ENCODE peak calls at places on chromosome 2, in seven cellular contexts. J is neural crest cell; I is NCI-H345; L is nephron progenitor cell; F is activated naive CD4-positive, alpha-beta T cell; C is stromal cell of bone marrow; D is activated T-helper 1 cell treated with Interleukin-2 at 50 U/mL for 16 hours. K is an unnamed sample.

GRCh38 chr2:39107724-39108273 is 13.1 kb downstream of the SOS1 start:
- DNase-seq in J (no peak), I (peak; percentile 66), L (no peak), F (no peak), C (no peak), D (no peak), K (no peak)

GRCh38 chr2:199806179-199806578 is 44.8 kb downstream of the FTCDNL1 start:
- DNase-seq in J (no peak), I (no peak), L (no peak), F (no peak), C (no peak), D (no peak), K (no peak)

GRCh38 chr2:239968717-239969116 is 56.4 kb downstream of the NDUFA10 start:
- DNase-seq in J (no peak), I (no peak), L (no peak), F (no peak), C (no peak), D (no peak), K (no peak)

GRCh38 chr2:70381821-70382220 is 80.0 kb upstream of the FAM136A start:
- DNase-seq in J (no peak), I (no peak), L (no peak), F (no peak), C (no peak), D (no peak), K (no peak)

GRCh38 chr2:238875161-238875530 is 27.3 kb downstream of the TWIST2 start:
- DNase-seq in J (no peak), I (no peak), L (no peak), F (no peak), C (no peak), D (no peak), K (no peak)

GRCh38 chr2:119659601-119660342 is 19.2 kb upstream of the TMEM177 start:
- DNase-seq in J (peak; percentile 54), I (peak; percentile 37), L (peak; percentile 64), F (no peak), C (no peak), D (no peak), K (peak; percentile 12)

GRCh38 chr2:168237741-168238140 is 9.7 kb downstream of the STK39 start:
- DNase-seq in J (no peak), I (no peak), L (no peak), F (no peak), C (no peak), D (no peak), K (no peak)

GRCh38 chr2:241771286-241772062 is 5.1 kb upstream of the GAL3ST2 start:
- DNase-seq in J (no peak), I (no peak), L (no peak), F (no peak), C (no peak), D (no peak), K (no peak)

GRCh38 chr2:71683070-71683469 is 229.7 kb downstream of the DYSF start:
- DNase-seq in J (no peak), I (peak; percentile 81), L (no peak), F (no peak), C (no peak), D (no peak), K (no peak)

GRCh38 chr2:55511508-55512124 is 7.9 kb upstream of the CFAP36 start:
- DNase-seq in J (peak; percentile 23), I (peak; percentile 28), L (peak; percentile 22), F (no peak), C (peak; percentile 25), D (no peak), K (no peak)

GRCh38 chr2:172046080-172046678 is 39.1 kb upstream of the DLX1 start:
- DNase-seq in J (no peak), I (no peak), L (no peak), F (no peak), C (no peak), D (no peak), K (no peak)

GRCh38 chr2:10792001-10792400 is 20.6 kb downstream of the PDIA6 start:
- DNase-seq in J (no peak), I (no peak), L (no peak), F (no peak), C (no peak), D (no peak), K (no peak)

GRCh38 chr2:49306925-49307324 is 152.6 kb upstream of the FSHR start:
- DNase-seq in J (no peak), I (peak; percentile 40), L (no peak), F (no peak), C (no peak), D (no peak), K (no peak)

GRCh38 chr2:127453392-127454171 is 35.4 kb downstream of the PROC start:
- DNase-seq in J (no peak), I (no peak), L (no peak), F (no peak), C (no peak), D (no peak), K (no peak)